ENCODE peak calls at places on chromosomes 3 and 15, in eight cellular contexts. L, P, A, Q, X, M, J and H are unnamed samples.
A peak's percentile ranks its signal among the peaks of the same experiment; 100 is the strongest.

GRCh38 chr3:48607519-48607918 is 1.9 kb downstream of the UQCRC1 start:
- DNase-seq in L (no peak), P (peak; percentile 27), A (no peak), Q (no peak), X (no peak), M (peak; percentile 37), J (no peak), H (no peak)

GRCh38 chr3:110491413-110491812 is 580.2 kb upstream of the NECTIN3 start:
- DNase-seq in L (no peak), P (no peak), A (no peak), Q (no peak), X (no peak), M (no peak), J (no peak), H (no peak)

GRCh38 chr3:141331370-141332318 is 36.7 kb upstream of the ZBTB38 start:
- DNase-seq in L (no peak), P (no peak), A (no peak), Q (no peak), X (no peak), M (peak; percentile 99), J (no peak), H (no peak)

GRCh38 chr15:57922780-57923179 is 142.7 kb downstream of the ALDH1A2 start:
- DNase-seq in L (no peak), P (no peak), A (peak; percentile 10), Q (no peak), X (no peak), M (no peak), J (no peak), H (no peak)

GRCh38 chr3:10554746-10555145 is 49.4 kb upstream of the ATP2B2 start:
- DNase-seq in L (no peak), P (no peak), A (no peak), Q (no peak), X (no peak), M (no peak), J (no peak), H (no peak)

GRCh38 chr3:49180116-49180515 is 8.7 kb downstream of the KLHDC8B start:
- DNase-seq in L (no peak), P (no peak), A (no peak), Q (no peak), X (no peak), M (no peak), J (no peak), H (no peak)

GRCh38 chr3:183244219-183244618 is 8.8 kb upstream of the B3GNT5 start:
- DNase-seq in L (no peak), P (no peak), A (no peak), Q (no peak), X (no peak), M (peak; percentile 70), J (no peak), H (no peak)

GRCh38 chr3:16177962-16178627 is 3.6 kb downstream of the GALNT15 start:
- DNase-seq in L (peak; percentile 10), P (peak; percentile 75), A (peak; percentile 91), Q (peak; percentile 22), X (no peak), M (peak; percentile 82), J (peak; percentile 40), H (peak; percentile 27)

GRCh38 chr15:41967506-41968206 is 4.7 kb downstream of the EHD4 start:
- DNase-seq in L (no peak), P (peak; percentile 9), A (no peak), Q (no peak), X (peak; percentile 96), M (peak; percentile 35), J (no peak), H (no peak)